ENCODE peak calls at places on chromosomes 13 and 19, in four cellular contexts. One of them, this sample, is unnamed.

GRCh38 chr13:55013051-55013450 is 1984.4 kb downstream of the OLFM4 start:
- DNase-seq in neuronal stem cell: no peak
- DNase-seq in cardiac muscle cell: no peak
- DNase-seq in left lung: no peak
- DNase-seq in this sample: no peak

GRCh38 chr19:50548191-50549058 is 19.8 kb downstream of the LRRC4B start:
- DNase-seq in neuronal stem cell: no peak
- DNase-seq in cardiac muscle cell: no peak
- DNase-seq in left lung: no peak
- DNase-seq in this sample: no peak

GRCh38 chr13:36436811-36437210 is 4.5 kb downstream of the CCNA1 start:
- DNase-seq in cardiac muscle cell: no peak
- DNase-seq in neuronal stem cell: no peak
- DNase-seq in left lung: no peak
- DNase-seq in this sample: no peak

GRCh38 chr13:37381502-37381901 is 217.1 kb downstream of the POSTN start:
- DNase-seq in neuronal stem cell: no peak
- DNase-seq in left lung: no peak
- DNase-seq in cardiac muscle cell: no peak
- DNase-seq in this sample: no peak

GRCh38 chr13:74064805-74065204 is 69.4 kb downstream of the KLF12 start:
- DNase-seq in cardiac muscle cell: no peak
- DNase-seq in left lung: no peak
- DNase-seq in neuronal stem cell: no peak
- DNase-seq in this sample: no peak

GRCh38 chr19:46945668-46946067 is 74.0 kb upstream of the NPAS1 start:
- DNase-seq in cardiac muscle cell: peak; percentile 45
- DNase-seq in neuronal stem cell: no peak
- DNase-seq in left lung: no peak
- DNase-seq in this sample: no peak

GRCh38 chr13:24709186-24709913 is 29.1 kb downstream of the ATP12A start:
- DNase-seq in cardiac muscle cell: no peak
- DNase-seq in neuronal stem cell: no peak
- DNase-seq in left lung: no peak
- DNase-seq in this sample: peak; percentile 39

GRCh38 chr19:51915324-51915867 is 10.6 kb upstream of the ZNF649 start:
- DNase-seq in neuronal stem cell: no peak
- DNase-seq in left lung: no peak
- DNase-seq in cardiac muscle cell: no peak
- DNase-seq in this sample: no peak

GRCh38 chr19:2191456-2191931 is 27.8 kb downstream of the DOT1L start:
- DNase-seq in cardiac muscle cell: no peak
- DNase-seq in neuronal stem cell: no peak
- DNase-seq in left lung: no peak
- DNase-seq in this sample: no peak

GRCh38 chr13:99655351-99656091 is 154.2 kb downstream of the TM9SF2 start:
- DNase-seq in cardiac muscle cell: no peak
- DNase-seq in left lung: no peak
- DNase-seq in neuronal stem cell: no peak
- DNase-seq in this sample: peak; percentile 15

GRCh38 chr13:48939728-48940127 is 36.0 kb upstream of the FNDC3A start:
- DNase-seq in cardiac muscle cell: no peak
- DNase-seq in left lung: no peak
- DNase-seq in neuronal stem cell: no peak
- DNase-seq in this sample: no peak

GRCh38 chr19:40598918-40599307 is 2.3 kb upstream of the LTBP4 start:
- DNase-seq in left lung: no peak
- DNase-seq in cardiac muscle cell: no peak
- DNase-seq in neuronal stem cell: no peak
- DNase-seq in this sample: no peak

DNA sequence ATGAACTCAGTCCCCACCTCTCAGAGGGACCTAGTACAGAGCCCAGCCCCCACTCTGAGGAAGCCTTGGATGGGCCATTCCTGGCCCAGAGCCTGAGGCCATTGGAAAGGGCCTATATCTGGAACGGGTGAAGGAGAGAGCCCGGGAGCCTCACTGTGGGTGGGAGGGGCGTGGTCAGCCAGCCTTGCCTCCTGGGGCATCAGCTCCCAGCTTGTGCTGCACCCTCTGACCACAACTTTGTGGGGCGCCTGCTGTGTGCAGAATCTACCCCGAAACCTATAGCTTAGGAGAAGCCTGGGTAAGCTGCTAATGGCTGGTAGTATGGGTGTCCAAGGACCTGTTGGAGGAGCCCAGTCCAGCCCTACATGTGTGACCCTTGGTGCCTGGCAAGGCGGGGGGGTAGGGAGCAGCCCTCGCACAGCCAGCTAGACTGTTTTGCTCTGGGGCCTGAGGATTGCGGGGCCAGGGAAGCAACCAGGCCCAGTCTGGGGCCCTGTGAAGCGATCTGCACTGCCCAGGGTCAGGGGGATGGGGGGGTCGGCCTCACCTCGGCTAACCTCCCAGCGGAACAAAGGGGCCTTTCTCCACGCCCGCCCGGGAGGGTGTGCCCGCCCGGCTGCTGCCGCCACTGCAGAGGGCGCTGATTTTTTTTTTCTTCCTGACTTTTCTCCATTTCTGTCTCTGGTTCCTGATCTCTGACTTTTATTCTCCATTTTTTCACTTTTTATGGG is 42.3 kb downstream of the LYL1 start:
- DNase-seq in left lung: no peak
- DNase-seq in neuronal stem cell: no peak
- DNase-seq in cardiac muscle cell: peak; percentile 58
- DNase-seq in this sample: no peak
- H3K4me1 ChIP-seq in left lung: peaks cover 84% of the 10 kb centered on the region
- H3K4me1 ChIP-seq in neuronal stem cell: peaks cover 24% of the 10 kb centered on the region
- H3K4me1 ChIP-seq in cardiac muscle cell: peaks cover 15% of the 10 kb centered on the region
- H3K4me1 ChIP-seq in this sample: no peaks in the 10 kb centered on the region

GRCh38 chr19:14370169-14370998 is 10.9 kb upstream of the ADGRE5 start:
- DNase-seq in cardiac muscle cell: no peak
- DNase-seq in neuronal stem cell: no peak
- DNase-seq in left lung: no peak
- DNase-seq in this sample: peak; percentile 54
- H3K4me1 ChIP-seq in cardiac muscle cell: peaks cover 13% of the 10 kb centered on the region
- H3K4me1 ChIP-seq in neuronal stem cell: peaks cover 2% of the 10 kb centered on the region
- H3K4me1 ChIP-seq in left lung: peaks cover 93% of the 10 kb centered on the region
- H3K4me1 ChIP-seq in this sample: peaks cover 77% of the 10 kb centered on the region

DNA sequence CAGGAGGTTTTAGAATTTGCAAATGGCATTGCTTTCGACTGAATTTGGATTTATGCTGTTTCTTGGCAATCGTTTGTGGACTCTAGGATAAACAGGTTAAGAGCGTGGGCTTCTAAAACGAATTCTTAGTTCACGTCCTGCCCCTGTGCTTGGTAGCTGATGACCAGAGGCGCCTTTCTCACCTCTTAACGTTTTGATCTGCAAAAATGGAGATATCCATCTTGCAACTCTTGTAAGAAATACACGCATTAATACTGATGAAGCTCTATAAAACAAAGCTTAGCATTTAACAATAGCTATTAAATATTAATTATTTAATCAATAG is 577 bp upstream of the KATNAL1 start:
- DNase-seq in left lung: no peak
- DNase-seq in neuronal stem cell: no peak
- DNase-seq in cardiac muscle cell: no peak
- DNase-seq in this sample: no peak
- H3K4me1 ChIP-seq in left lung: peaks cover 32% of the 10 kb centered on the region
- H3K4me1 ChIP-seq in neuronal stem cell: peaks cover 5% of the 10 kb centered on the region
- H3K4me1 ChIP-seq in cardiac muscle cell: peaks cover 22% of the 10 kb centered on the region
- H3K4me1 ChIP-seq in this sample: peaks cover 3% of the 10 kb centered on the region

DNA sequence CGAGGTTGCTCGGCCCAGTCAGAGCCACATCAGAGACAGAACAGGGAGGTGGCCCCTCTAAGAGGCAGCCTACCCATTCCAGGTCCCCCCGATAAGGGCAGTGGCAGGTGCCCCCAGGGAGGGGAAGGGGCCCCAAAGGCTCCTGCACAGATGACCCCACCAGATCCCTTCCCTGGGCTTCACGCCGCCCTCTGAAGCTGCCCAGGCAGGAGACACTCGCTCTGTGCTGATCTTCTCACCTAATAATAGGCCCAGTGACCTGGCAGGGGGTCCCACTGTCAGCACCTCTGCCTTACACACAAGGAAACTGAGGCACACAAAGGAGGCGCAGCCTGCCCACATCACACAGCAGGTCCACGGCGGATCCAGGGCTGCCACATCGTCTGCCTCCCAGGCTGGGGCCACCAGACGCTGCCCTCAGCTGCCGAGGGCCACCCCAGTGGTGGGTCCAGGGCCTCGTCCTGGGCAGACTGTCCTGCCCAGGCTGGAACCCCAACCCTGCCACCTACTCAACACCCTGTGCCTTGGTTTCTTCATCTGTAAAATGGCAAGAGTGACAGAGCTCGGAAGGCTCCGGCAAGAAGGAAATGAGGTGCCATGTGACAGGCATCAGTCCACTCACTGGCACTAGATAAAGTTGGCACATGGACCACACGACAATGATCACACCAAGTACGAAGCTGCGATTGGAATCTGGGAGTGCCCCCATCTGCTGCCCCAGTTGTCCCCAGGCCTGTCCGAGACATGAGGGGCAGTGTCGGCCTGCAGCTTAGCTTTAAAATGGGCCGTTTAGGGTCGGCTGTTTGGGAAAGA is 56.5 kb downstream of the KLF2 start:
- DNase-seq in cardiac muscle cell: no peak
- DNase-seq in left lung: no peak
- DNase-seq in neuronal stem cell: no peak
- DNase-seq in this sample: no peak
- H3K4me1 ChIP-seq in cardiac muscle cell: peaks cover 31% of the 10 kb centered on the region
- H3K4me1 ChIP-seq in left lung: peaks cover 30% of the 10 kb centered on the region
- H3K4me1 ChIP-seq in neuronal stem cell: no peaks in the 10 kb centered on the region
- H3K4me1 ChIP-seq in this sample: peaks cover 58% of the 10 kb centered on the region

GRCh38 chr13:50123862-50124535 is 108.8 kb downstream of the KCNRG start:
- DNase-seq in left lung: peak; percentile 84
- DNase-seq in neuronal stem cell: peak; percentile 56
- DNase-seq in cardiac muscle cell: peak; percentile 76
- DNase-seq in this sample: peak; percentile 74
- H3K4me1 ChIP-seq in left lung: peaks cover 69% of the 10 kb centered on the region
- H3K4me1 ChIP-seq in neuronal stem cell: peaks cover 6% of the 10 kb centered on the region
- H3K4me1 ChIP-seq in cardiac muscle cell: peaks cover 10% of the 10 kb centered on the region
- H3K4me1 ChIP-seq in this sample: peaks cover 26% of the 10 kb centered on the region

DNA sequence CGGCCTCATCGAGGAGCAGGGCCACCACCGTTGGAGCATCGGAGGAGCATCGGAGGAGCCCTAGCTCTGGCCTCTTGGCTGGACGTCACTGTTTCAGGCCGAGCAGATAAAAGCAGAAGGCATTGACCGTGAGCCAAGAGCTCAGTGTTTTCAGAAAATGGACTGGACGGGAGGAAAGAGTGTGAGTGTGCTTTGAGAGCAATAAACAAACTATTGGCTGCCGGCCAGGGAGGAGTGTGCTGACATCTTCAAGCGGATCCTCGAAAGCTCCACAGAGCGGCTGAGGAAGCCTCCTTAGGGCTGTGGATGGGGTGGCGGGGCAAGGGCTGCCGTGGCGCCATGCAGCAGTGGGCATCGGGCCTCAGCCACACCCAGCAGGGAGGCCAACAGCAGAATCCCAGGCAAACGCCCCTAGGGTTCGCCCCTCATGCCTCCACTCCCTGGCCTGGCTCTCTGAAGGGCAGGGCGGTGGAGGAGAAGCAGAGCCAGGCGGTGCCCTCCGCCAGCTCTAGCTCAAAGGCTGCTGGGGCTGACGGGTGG is 41.8 kb downstream of the IRS2 start:
- DNase-seq in cardiac muscle cell: peak; percentile 96
- DNase-seq in neuronal stem cell: no peak
- DNase-seq in left lung: no peak
- DNase-seq in this sample: no peak
- H3K4me1 ChIP-seq in cardiac muscle cell: peaks cover 13% of the 10 kb centered on the region
- H3K4me1 ChIP-seq in neuronal stem cell: no peaks in the 10 kb centered on the region
- H3K4me1 ChIP-seq in left lung: peaks cover 11% of the 10 kb centered on the region
- H3K4me1 ChIP-seq in this sample: peaks cover 3% of the 10 kb centered on the region

This sample was measured in effector memory CD4-positive, alpha-beta T cell.